ENCODE peak calls at places on chromosomes 6 and 20, in seven cellular contexts. One of them, this sample, is unnamed.

GRCh38 chr6:63773200-63773599 is 137.6 kb downstream of the PHF3 start:
- DNase-seq in uterus: no peak
- DNase-seq in osteoblast: no peak
- DNase-seq in colonic mucosa: no peak
- DNase-seq in endodermal cell: no peak
- DNase-seq in dorsolateral prefrontal cortex: no peak
- DNase-seq in testis: no peak
- DNase-seq in this sample: no peak

GRCh38 chr6:69294407-69294806 is 502.4 kb downstream of the LMBRD1 start:
- DNase-seq in uterus: no peak
- DNase-seq in osteoblast: no peak
- DNase-seq in colonic mucosa: no peak
- DNase-seq in endodermal cell: no peak
- DNase-seq in dorsolateral prefrontal cortex: no peak
- DNase-seq in testis: no peak
- DNase-seq in this sample: no peak

GRCh38 chr6:16286151-16286522 is 47.8 kb downstream of the GMPR start:
- DNase-seq in uterus: peak; percentile 36
- DNase-seq in osteoblast: peak; percentile 89
- DNase-seq in colonic mucosa: no peak
- DNase-seq in endodermal cell: peak; percentile 94
- DNase-seq in dorsolateral prefrontal cortex: peak; percentile 73
- DNase-seq in testis: peak; percentile 66
- DNase-seq in this sample: peak; percentile 35

GRCh38 chr6:139530551-139530950 is 156.1 kb upstream of the CITED2 start:
- DNase-seq in uterus: no peak
- DNase-seq in osteoblast: no peak
- DNase-seq in colonic mucosa: no peak
- DNase-seq in endodermal cell: no peak
- DNase-seq in dorsolateral prefrontal cortex: no peak
- DNase-seq in testis: no peak
- DNase-seq in this sample: no peak

GRCh38 chr6:1321715-1322114 is 9.8 kb downstream of the FOXQ1 start:
- DNase-seq in uterus: no peak
- DNase-seq in osteoblast: no peak
- DNase-seq in colonic mucosa: no peak
- DNase-seq in endodermal cell: no peak
- DNase-seq in dorsolateral prefrontal cortex: no peak
- DNase-seq in testis: no peak
- DNase-seq in this sample: no peak

GRCh38 chr6:25606151-25606550 is 45.9 kb upstream of the SCGN start:
- DNase-seq in uterus: no peak
- DNase-seq in osteoblast: no peak
- DNase-seq in colonic mucosa: no peak
- DNase-seq in endodermal cell: no peak
- DNase-seq in dorsolateral prefrontal cortex: no peak
- DNase-seq in testis: no peak
- DNase-seq in this sample: no peak

GRCh38 chr20:23164176-23164601 is 78.1 kb upstream of the CD93 start:
- DNase-seq in uterus: no peak
- DNase-seq in osteoblast: no peak
- DNase-seq in colonic mucosa: peak; percentile 73
- DNase-seq in endodermal cell: no peak
- DNase-seq in dorsolateral prefrontal cortex: no peak
- DNase-seq in testis: peak; percentile 42
- DNase-seq in this sample: no peak

GRCh38 chr20:37406010-37406998 is 60.4 kb downstream of the SRC start:
- DNase-seq in uterus: no peak
- DNase-seq in osteoblast: peak; percentile 95
- DNase-seq in colonic mucosa: no peak
- DNase-seq in endodermal cell: peak; percentile 76
- DNase-seq in dorsolateral prefrontal cortex: no peak
- DNase-seq in testis: peak; percentile 56
- DNase-seq in this sample: no peak

GRCh38 chr6:142774292-142774691 is 170.7 kb downstream of the HIVEP2 start:
- DNase-seq in uterus: no peak
- DNase-seq in osteoblast: no peak
- DNase-seq in colonic mucosa: no peak
- DNase-seq in endodermal cell: no peak
- DNase-seq in dorsolateral prefrontal cortex: no peak
- DNase-seq in testis: no peak
- DNase-seq in this sample: no peak

GRCh38 chr6:7910298-7910653 is 312 bp downstream of the TXNDC5 start:
- DNase-seq in uterus: no peak
- DNase-seq in osteoblast: peak; percentile 93
- DNase-seq in colonic mucosa: no peak
- DNase-seq in endodermal cell: no peak
- DNase-seq in dorsolateral prefrontal cortex: no peak
- DNase-seq in testis: no peak
- DNase-seq in this sample: no peak

GRCh38 chr20:23404196-23404595 is 17.1 kb downstream of the NAPB start:
- DNase-seq in uterus: no peak
- DNase-seq in osteoblast: no peak
- DNase-seq in colonic mucosa: no peak
- DNase-seq in endodermal cell: no peak
- DNase-seq in dorsolateral prefrontal cortex: no peak
- DNase-seq in testis: no peak
- DNase-seq in this sample: no peak

GRCh38 chr20:4513720-4514119 is 208.0 kb upstream of the PRND start:
- DNase-seq in uterus: no peak
- DNase-seq in osteoblast: peak; percentile 69
- DNase-seq in colonic mucosa: no peak
- DNase-seq in endodermal cell: no peak
- DNase-seq in dorsolateral prefrontal cortex: no peak
- DNase-seq in testis: no peak
- DNase-seq in this sample: no peak

DNA sequence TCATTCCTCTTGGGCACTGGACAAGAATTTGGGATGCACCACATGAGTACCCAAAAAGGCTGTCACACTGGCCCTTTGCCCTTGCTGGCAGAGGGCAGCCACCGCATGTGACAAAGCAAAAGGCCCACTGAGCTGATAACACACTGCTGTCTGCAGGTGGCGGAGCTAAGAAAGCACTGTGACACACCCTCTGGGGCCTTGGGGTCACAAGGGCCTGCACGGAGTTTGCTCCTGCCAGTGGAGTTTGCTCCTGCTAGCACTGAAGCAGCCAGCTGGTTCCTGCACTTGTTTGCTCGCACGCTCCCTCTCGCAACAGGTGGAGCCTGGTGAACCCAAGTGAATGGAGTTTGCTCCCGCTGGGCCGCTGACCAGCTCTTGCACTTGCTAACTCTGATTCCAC is 132.6 kb downstream of the LCA5 start:
- DNase-seq in uterus: no peak
- DNase-seq in osteoblast: no peak
- DNase-seq in colonic mucosa: peak; percentile 70
- DNase-seq in endodermal cell: peak; percentile 61
- DNase-seq in dorsolateral prefrontal cortex: no peak
- DNase-seq in testis: no peak
- DNase-seq in this sample: no peak
- H3K27ac ChIP-seq in uterus: no peak overlapping the region
- H3K27ac ChIP-seq in osteoblast: no peak overlapping the region
- H3K27ac ChIP-seq in colonic mucosa: no peak overlapping the region
- H3K27ac ChIP-seq in endodermal cell: no peak overlapping the region
- H3K27ac ChIP-seq in dorsolateral prefrontal cortex: no peak overlapping the region
- H3K27ac ChIP-seq in testis: no peak overlapping the region
- H3K27ac ChIP-seq in this sample: no peak overlapping the region

DNA sequence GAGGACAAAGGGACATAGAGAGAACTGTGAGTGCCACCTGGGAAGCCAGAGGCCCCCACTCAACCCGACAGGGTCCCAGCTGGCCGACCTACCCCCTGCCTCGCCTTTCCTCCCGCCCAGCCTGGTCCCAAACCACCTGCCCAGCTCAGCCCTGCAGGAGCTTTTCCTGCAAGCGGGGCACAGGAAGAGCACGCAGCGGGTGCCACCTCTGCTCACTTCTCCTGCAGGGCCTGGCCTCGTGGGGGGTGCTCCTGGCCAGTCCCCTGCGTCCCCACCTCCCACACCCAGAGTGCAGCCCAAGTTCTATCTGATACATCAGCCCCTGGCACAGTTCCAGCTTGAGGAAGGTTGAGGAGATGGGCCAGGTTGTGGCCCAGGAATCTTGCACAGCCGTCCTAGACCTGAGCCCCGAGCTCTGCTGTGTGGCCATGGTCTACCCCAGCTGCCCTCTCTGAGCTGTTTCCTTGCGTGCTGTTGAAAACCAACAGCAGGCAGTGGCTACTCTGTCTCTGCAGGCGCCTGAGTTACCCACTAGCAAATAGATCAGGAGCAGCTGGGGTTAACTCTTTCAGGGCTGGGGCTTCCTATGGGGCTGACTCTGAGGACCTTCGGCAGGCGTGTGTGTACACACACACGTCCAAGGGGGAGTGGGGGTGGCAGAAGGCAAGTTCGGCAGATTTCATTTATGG is 1.7 kb downstream of the NECAB3 start:
- DNase-seq in uterus: no peak
- DNase-seq in osteoblast: peak; percentile 81
- DNase-seq in colonic mucosa: no peak
- DNase-seq in endodermal cell: no peak
- DNase-seq in dorsolateral prefrontal cortex: no peak
- DNase-seq in testis: no peak
- DNase-seq in this sample: no peak
- H3K27ac ChIP-seq in uterus: peak overlapping the region; percentile 91
- H3K27ac ChIP-seq in osteoblast: no peak overlapping the region
- H3K27ac ChIP-seq in colonic mucosa: no peak overlapping the region
- H3K27ac ChIP-seq in endodermal cell: no peak overlapping the region
- H3K27ac ChIP-seq in dorsolateral prefrontal cortex: peak overlapping the region; percentile 92
- H3K27ac ChIP-seq in testis: peak overlapping the region; percentile 92
- H3K27ac ChIP-seq in this sample: peak overlapping the region; percentile 68

GRCh38 chr6:111417181-111417585 is 65.8 kb downstream of the REV3L start:
- DNase-seq in uterus: no peak
- DNase-seq in osteoblast: no peak
- DNase-seq in colonic mucosa: peak; percentile 25
- DNase-seq in endodermal cell: no peak
- DNase-seq in dorsolateral prefrontal cortex: no peak
- DNase-seq in testis: peak; percentile 33
- DNase-seq in this sample: peak; percentile 32
- H3K27ac ChIP-seq in uterus: no peak overlapping the region
- H3K27ac ChIP-seq in osteoblast: no peak overlapping the region
- H3K27ac ChIP-seq in colonic mucosa: no peak overlapping the region
- H3K27ac ChIP-seq in endodermal cell: no peak overlapping the region
- H3K27ac ChIP-seq in dorsolateral prefrontal cortex: peak overlapping the region; percentile 57
- H3K27ac ChIP-seq in testis: no peak overlapping the region
- H3K27ac ChIP-seq in this sample: no peak overlapping the region

DNA sequence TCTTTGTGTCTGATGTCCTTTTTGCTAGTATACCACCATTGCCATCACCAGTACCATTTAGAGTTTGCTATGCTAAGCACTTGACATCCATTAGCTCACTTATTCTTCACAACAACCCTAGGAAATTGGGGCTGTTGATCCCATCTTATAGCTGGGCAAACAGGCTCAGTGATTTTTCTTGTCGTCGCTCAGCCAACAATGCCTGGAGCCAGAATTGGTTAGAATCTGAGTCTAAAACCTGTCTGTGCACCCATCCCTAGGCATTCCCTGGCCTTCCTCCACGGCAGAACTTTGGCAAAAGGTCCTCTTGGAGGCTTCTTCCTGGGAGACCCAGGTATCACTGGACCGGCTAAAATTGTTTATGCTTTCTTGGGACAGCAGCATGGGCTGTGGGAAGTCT is 20.9 kb downstream of the PHF20 start:
- DNase-seq in uterus: no peak
- DNase-seq in osteoblast: no peak
- DNase-seq in colonic mucosa: no peak
- DNase-seq in endodermal cell: no peak
- DNase-seq in dorsolateral prefrontal cortex: no peak
- DNase-seq in testis: no peak
- DNase-seq in this sample: no peak
- H3K27ac ChIP-seq in uterus: no peak overlapping the region
- H3K27ac ChIP-seq in osteoblast: peak overlapping the region; percentile 94
- H3K27ac ChIP-seq in colonic mucosa: peak overlapping the region; percentile 40
- H3K27ac ChIP-seq in endodermal cell: no peak overlapping the region
- H3K27ac ChIP-seq in dorsolateral prefrontal cortex: no peak overlapping the region
- H3K27ac ChIP-seq in testis: no peak overlapping the region
- H3K27ac ChIP-seq in this sample: no peak overlapping the region

This sample was measured in caudate nucleus.